ENCODE peak calls at places on chromosomes 5 and 9, in five cellular contexts. Z is foreskin melanocyte; E is stimulated activated CD8-positive, alpha-beta memory T cell treated with anti-CD3 and anti-CD28 coated beads, Interleukin-2, amount 100 ng/mL, for 1 hour; B is spleen; G is naive B cell. P is an unnamed sample.

GRCh38 chr5:133613184-133613583 is 843 bp upstream of the FSTL4 start:
- DNase-seq in Z (no peak), E (no peak), B (no peak), G (no peak), P (no peak)

GRCh38 chr5:7576023-7576715 is 180.2 kb downstream of the ADCY2 start:
- DNase-seq in Z (peak; percentile 46), E (no peak), B (no peak), G (no peak), P (no peak)

GRCh38 chr5:81719743-81720142 is 31.2 kb downstream of the SSBP2 start:
- DNase-seq in Z (no peak), E (no peak), B (no peak), G (no peak), P (no peak)

GRCh38 chr9:38671372-38671731 is 48.6 kb downstream of the FAM240B start:
- DNase-seq in Z (no peak), E (no peak), B (no peak), G (no peak), P (no peak)

GRCh38 chr5:36177715-36178556 is 26.0 kb downstream of the SKP2 start:
- DNase-seq in Z (peak; percentile 12), E (no peak), B (no peak), G (no peak), P (peak; percentile 60)

GRCh38 chr9:81371824-81372223 is 317.5 kb downstream of the TLE1 start:
- DNase-seq in Z (no peak), E (no peak), B (no peak), G (no peak), P (no peak)

GRCh38 chr5:102866315-102866693 is 111.2 kb downstream of the PAM start:
- DNase-seq in Z (no peak), E (no peak), B (no peak), G (peak; percentile 4), P (no peak)

GRCh38 chr5:1015545-1015944 is 6.9 kb downstream of the NKD2 start:
- DNase-seq in Z (no peak), E (no peak), B (no peak), G (no peak), P (no peak)

GRCh38 chr9:91428431-91428830 is 4.8 kb upstream of the NFIL3 start:
- DNase-seq in Z (no peak), E (no peak), B (no peak), G (no peak), P (no peak)

P was measured in NAMALWA.